ENCODE peak calls at places on chromosomes 4 and X, in ten cellular contexts. A is astrocyte, T is endothelial cell of umbilical vein, F is HepG2, H is neuronal stem cell, W is GM23248, L is neural progenitor cell, D is fibroblast of lung, O is MM.1S, C is H9. Y is an unnamed sample.

GRCh38 chr4:59818656-59819055 is 1381.5 kb upstream of the ADGRL3 start:
- DNase-seq in A (peak), T (peak), F (no peak), H (no peak), W (no peak), L (no peak), D (peak), O (peak), C (no peak), Y (no peak)

GRCh38 chr4:113382704-113383103 is 333.3 kb downstream of the ANK2 start:
- DNase-seq in A (no peak), T (no peak), F (no peak), H (no peak), W (peak), L (no peak), D (no peak), O (no peak), C (no peak), Y (no peak)

GRCh38 chr4:124060261-124060918 is 652.1 kb downstream of the ANKRD50 start:
- DNase-seq in A (peak), T (peak), F (no peak), H (no peak), W (peak), L (no peak), D (peak), O (peak), C (no peak), Y (no peak)

GRCh38 chr4:83297548-83298260 is 13.1 kb upstream of the COQ2 start:
- DNase-seq in A (no peak), T (no peak), F (no peak), H (no peak), W (no peak), L (no peak), D (no peak), O (peak), C (no peak), Y (no peak)

GRCh38 chrX:135923353-135923752 is 29.8 kb downstream of the SAGE1 start:
- DNase-seq in A (no peak), T (no peak), F (no peak), H (no peak), W (no peak), L (peak), D (no peak), O (no peak), C (peak), Y (no peak)

GRCh38 chr4:78222575-78223186 is 165.6 kb downstream of the FRAS1 start:
- DNase-seq in A (no peak), T (no peak), F (no peak), H (peak), W (no peak), L (peak), D (no peak), O (no peak), C (peak), Y (no peak)

GRCh38 chr4:84710520-84710919 is 127.6 kb downstream of the CDS1 start:
- DNase-seq in A (no peak), T (peak), F (no peak), H (no peak), W (no peak), L (no peak), D (no peak), O (no peak), C (no peak), Y (no peak)

GRCh38 chrX:38664285-38664684 is 102.9 kb downstream of the TSPAN7 start:
- DNase-seq in A (peak), T (peak), F (peak), H (peak), W (peak), L (peak), D (peak), O (peak), C (no peak), Y (peak)

GRCh38 chrX:146054311-146054710 is 236.7 kb downstream of the SLITRK2 start:
- DNase-seq in A (no peak), T (no peak), F (no peak), H (no peak), W (no peak), L (no peak), D (no peak), O (no peak), C (no peak), Y (no peak)

GRCh38 chrX:76850851-76851250 is 423.3 kb downstream of the MAGEE1 start:
- DNase-seq in A (no peak), T (no peak), F (no peak), H (no peak), W (peak), L (peak), D (no peak), O (no peak), C (peak), Y (peak)

GRCh38 chr4:158871050-158871724 is 102.4 kb downstream of the FNIP2 start:
- DNase-seq in A (peak), T (no peak), F (no peak), H (no peak), W (no peak), L (no peak), D (peak), O (no peak), C (no peak), Y (no peak)

GRCh38 chr4:140870427-140870826 is 114.2 kb upstream of the TBC1D9 start:
- DNase-seq in A (no peak), T (no peak), F (no peak), H (no peak), W (no peak), L (no peak), D (no peak), O (no peak), C (no peak), Y (no peak)

GRCh38 chrX:12997898-12998687 is 23.2 kb downstream of the TMSB4X start:
- DNase-seq in A (no peak), T (peak), F (no peak), H (peak), W (no peak), L (peak), D (no peak), O (no peak), C (no peak), Y (no peak)

GRCh38 chr4:2734618-2735017 is 21.5 kb downstream of the TNIP2 start:
- DNase-seq in A (no peak), T (no peak), F (no peak), H (no peak), W (no peak), L (no peak), D (no peak), O (no peak), C (no peak), Y (no peak)
- H3K4me2 ChIP-seq in A (no peak), T (no peak), F (no peak), H (no peak), W (no peak), L (peak), D (no peak), O (no peak), C (no peak), Y (no peak)

GRCh38 chr4:12729384-12729783 is 754.8 kb downstream of the RAB28 start:
- DNase-seq in A (peak), T (peak), F (peak), H (no peak), W (peak), L (peak), D (peak), O (no peak), C (no peak), Y (peak)

GRCh38 chr4:12724520-12724919 is 759.6 kb downstream of the RAB28 start:
- DNase-seq in A (no peak), T (peak), F (peak), H (no peak), W (peak), L (peak), D (no peak), O (peak), C (no peak), Y (peak)

GRCh38 chr4:12723849-12724447 is 760.2 kb downstream of the RAB28 start:
- DNase-seq in A (no peak), T (no peak), F (no peak), H (no peak), W (peak), L (peak), D (no peak), O (peak), C (peak), Y (peak)
- H3K9ac ChIP-seq in A (no peak), T (no peak), F (no peak), H (no peak), W (no peak), L (no peak), D (no peak), O (peak), C (no peak), Y (no peak)

DNA sequence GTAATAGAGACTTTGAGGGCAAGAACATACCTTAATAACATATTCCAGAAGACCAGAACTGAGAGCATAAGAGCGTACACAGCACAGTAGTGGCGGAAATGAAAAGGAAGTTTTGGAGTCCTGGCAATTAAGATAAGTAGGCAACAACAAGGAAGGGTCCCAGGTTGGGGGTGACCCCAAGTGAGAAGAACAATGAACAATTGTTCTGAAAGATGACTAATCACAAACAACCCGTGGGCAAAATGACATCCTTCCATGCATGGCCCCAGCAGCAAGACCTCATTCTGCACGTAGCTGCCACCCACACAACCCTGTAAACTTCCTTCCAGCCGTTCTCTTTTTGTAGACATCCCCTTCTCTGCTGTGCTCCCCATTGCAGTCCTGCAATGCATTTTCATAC is 384.4 kb upstream of the PABPC4L start:
- DNase-seq in A (no peak), T (peak), F (no peak), H (no peak), W (no peak), L (no peak), D (peak), O (no peak), C (no peak), Y (no peak)
- H2AFZ ChIP-seq in A (no peak), T (no peak), F (no peak), H (peak), W (no peak), L (no peak), D (no peak), O (no peak), C (no peak), Y (peak)

GRCh38 chrX:97066381-97066780 is 182.7 kb downstream of the RPA4 start:
- DNase-seq in A (no peak), T (no peak), F (no peak), H (no peak), W (no peak), L (no peak), D (no peak), O (no peak), C (no peak), Y (no peak)
- H3K4me2 ChIP-seq in A (no peak), T (no peak), F (no peak), H (no peak), W (no peak), L (no peak), D (no peak), O (no peak), C (no peak), Y (no peak)

DNA sequence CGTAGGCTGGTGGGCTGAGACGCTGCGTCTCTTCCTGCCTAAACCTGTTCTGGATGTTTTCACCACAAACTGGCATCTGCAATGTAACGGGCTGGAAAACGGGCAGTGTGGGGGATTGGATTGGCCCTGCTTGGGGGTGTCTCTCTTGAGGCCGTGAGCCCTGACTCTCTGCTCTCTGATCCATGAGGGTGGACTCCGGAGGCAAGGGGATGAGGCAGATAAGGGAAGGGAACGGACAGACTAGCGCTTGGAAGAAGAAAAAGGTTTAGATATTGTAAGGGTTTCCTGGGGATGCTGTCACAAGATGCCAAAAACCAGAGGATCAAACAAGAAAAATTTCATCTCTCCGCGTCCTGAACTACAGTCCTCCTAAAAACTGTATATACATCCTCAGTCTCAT is 237.7 kb downstream of the SHOX start:
- DNase-seq in A (no peak), T (no peak), F (no peak), H (no peak), W (no peak), L (no peak), D (no peak), O (no peak), C (no peak), Y (no peak)
- H3K9ac ChIP-seq in A (no peak), T (no peak), F (no peak), H (no peak), W (no peak), L (no peak), D (no peak), O (no peak), C (no peak), Y (no peak)

GRCh38 chr4:30968926-30969325 is 248.8 kb downstream of the PCDH7 start:
- DNase-seq in A (no peak), T (no peak), F (no peak), H (no peak), W (no peak), L (peak), D (no peak), O (no peak), C (no peak), Y (no peak)
- H2AFZ ChIP-seq in A (no peak), T (no peak), F (no peak), H (peak), W (no peak), L (peak), D (no peak), O (no peak), C (no peak), Y (no peak)

GRCh38 chr4:6010789-6011188 is 7.4 kb downstream of the C4orf50 start:
- DNase-seq in A (no peak), T (no peak), F (no peak), H (no peak), W (no peak), L (no peak), D (no peak), O (no peak), C (no peak), Y (no peak)

GRCh38 chr4:6011686-6012085 is 6.5 kb downstream of the C4orf50 start:
- DNase-seq in A (no peak), T (no peak), F (no peak), H (no peak), W (no peak), L (no peak), D (no peak), O (no peak), C (no peak), Y (no peak)

GRCh38 chr4:6011271-6011671 is 7.0 kb downstream of the C4orf50 start:
- DNase-seq in A (no peak), T (no peak), F (no peak), H (no peak), W (no peak), L (no peak), D (no peak), O (no peak), C (no peak), Y (no peak)

GRCh38 chr4:6013564-6013963 is 4.7 kb downstream of the C4orf50 start:
- DNase-seq in A (no peak), T (no peak), F (no peak), H (no peak), W (no peak), L (no peak), D (no peak), O (no peak), C (no peak), Y (no peak)

DNA sequence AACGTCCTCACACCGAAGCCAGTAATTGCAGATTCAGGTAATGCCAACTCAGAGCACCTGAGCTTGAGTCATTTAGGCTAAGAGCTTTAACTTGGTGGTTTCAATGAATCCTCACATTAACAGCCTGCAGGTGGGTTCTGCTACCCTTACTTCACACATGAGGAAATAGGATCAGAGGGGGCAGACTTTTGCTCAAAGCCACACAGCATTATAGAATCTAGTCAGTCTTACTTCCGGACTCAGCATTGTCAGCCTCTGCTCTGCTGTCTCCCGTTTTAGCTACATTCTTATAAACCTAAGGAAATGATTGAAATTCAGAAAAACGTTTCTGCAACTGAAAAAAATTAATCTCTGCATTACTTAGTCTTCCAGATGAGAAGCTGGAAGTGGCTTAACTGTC is 6.0 kb downstream of the C4orf50 start:
- DNase-seq in A (no peak), T (no peak), F (no peak), H (no peak), W (no peak), L (no peak), D (no peak), O (no peak), C (no peak), Y (no peak)
- H3K4me2 ChIP-seq in A (no peak), T (no peak), F (no peak), H (no peak), W (no peak), L (no peak), D (no peak), O (no peak), C (no peak), Y (no peak)

GRCh38 chr4:52750819-52751348 is 341 bp downstream of the ERVMER34-1 start:
- DNase-seq in A (no peak), T (peak), F (no peak), H (no peak), W (peak), L (no peak), D (peak), O (no peak), C (peak), Y (no peak)
- H3K9ac ChIP-seq in A (peak), T (no peak), F (no peak), H (peak), W (no peak), L (no peak), D (no peak), O (no peak), C (peak), Y (no peak)

DNA sequence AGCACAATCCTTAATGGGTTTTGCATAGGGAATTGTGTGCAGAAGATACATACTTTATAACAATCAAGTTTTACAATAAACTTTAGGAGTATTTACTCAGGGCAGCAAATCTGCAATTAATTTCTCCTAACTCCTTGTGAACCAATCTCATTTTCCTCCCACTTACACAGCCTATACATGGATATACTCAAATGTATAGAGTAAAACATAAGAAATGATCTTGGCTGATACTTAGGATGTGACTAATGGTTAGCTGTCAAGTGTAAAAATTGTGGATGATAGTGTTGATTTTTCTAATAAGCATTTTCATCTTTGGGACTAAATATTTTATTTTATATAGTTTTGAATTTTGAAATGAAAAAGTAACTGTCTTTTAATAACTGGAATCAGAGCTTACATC is 759.6 kb downstream of the GRID2 start:
- DNase-seq in A (no peak), T (no peak), F (no peak), H (no peak), W (no peak), L (no peak), D (no peak), O (no peak), C (no peak), Y (no peak)
- H2AFZ ChIP-seq in A (no peak), T (no peak), F (no peak), H (no peak), W (no peak), L (no peak), D (no peak), O (no peak), C (no peak), Y (no peak)